ENCODE peak calls at places on chromosomes 16 and 17, in six cellular contexts. One of them, this sample, is unnamed. For H3K4me1, the result is how much of the 10 kb centered on the place peaks cover.

GRCh38 chr17:83053021-83053778 is 26.2 kb upstream of the METRNL start:
- DNase-seq in ascending aorta: no peak
- DNase-seq in CD8-positive, alpha-beta T cell: no peak
- DNase-seq in cardiac muscle cell: peak
- DNase-seq in right cardiac atrium: peak
- DNase-seq in hepatocyte: no peak
- DNase-seq in this sample: no peak

GRCh38 chr17:68592667-68593330 is 8.4 kb downstream of the FAM20A start:
- DNase-seq in ascending aorta: no peak
- DNase-seq in CD8-positive, alpha-beta T cell: no peak
- DNase-seq in cardiac muscle cell: no peak
- DNase-seq in right cardiac atrium: no peak
- DNase-seq in hepatocyte: no peak
- DNase-seq in this sample: no peak

GRCh38 chr17:72416054-72416691 is 295.4 kb downstream of the SOX9 start:
- DNase-seq in ascending aorta: no peak
- DNase-seq in CD8-positive, alpha-beta T cell: no peak
- DNase-seq in cardiac muscle cell: peak
- DNase-seq in right cardiac atrium: peak
- DNase-seq in hepatocyte: no peak
- DNase-seq in this sample: no peak

GRCh38 chr16:89949756-89950155 is 1.2 kb downstream of the DEF8 start:
- DNase-seq in ascending aorta: no peak
- DNase-seq in CD8-positive, alpha-beta T cell: no peak
- DNase-seq in cardiac muscle cell: no peak
- DNase-seq in right cardiac atrium: no peak
- DNase-seq in hepatocyte: no peak
- DNase-seq in this sample: no peak

GRCh38 chr16:6966925-6967324 is 365.7 kb upstream of the RBFOX1 start:
- DNase-seq in ascending aorta: no peak
- DNase-seq in CD8-positive, alpha-beta T cell: no peak
- DNase-seq in cardiac muscle cell: no peak
- DNase-seq in right cardiac atrium: no peak
- DNase-seq in hepatocyte: no peak
- DNase-seq in this sample: no peak

GRCh38 chr17:44081681-44082080 is 11.1 kb downstream of the G6PC3 start:
- DNase-seq in ascending aorta: no peak
- DNase-seq in CD8-positive, alpha-beta T cell: no peak
- DNase-seq in cardiac muscle cell: no peak
- DNase-seq in right cardiac atrium: no peak
- DNase-seq in hepatocyte: no peak
- DNase-seq in this sample: no peak

GRCh38 chr17:42779942-42780815 is at the start of gene WNK4:
- DNase-seq in ascending aorta: no peak
- DNase-seq in CD8-positive, alpha-beta T cell: no peak
- DNase-seq in cardiac muscle cell: peak
- DNase-seq in right cardiac atrium: peak
- DNase-seq in hepatocyte: peak
- DNase-seq in this sample: no peak

GRCh38 chr17:13671771-13672170 is 70.0 kb upstream of the HS3ST3A1 start:
- DNase-seq in ascending aorta: no peak
- DNase-seq in CD8-positive, alpha-beta T cell: no peak
- DNase-seq in cardiac muscle cell: peak
- DNase-seq in right cardiac atrium: no peak
- DNase-seq in hepatocyte: no peak
- DNase-seq in this sample: no peak

GRCh38 chr16:67349172-67349571 is 22.6 kb downstream of the LRRC36 start:
- DNase-seq in ascending aorta: no peak
- DNase-seq in CD8-positive, alpha-beta T cell: no peak
- DNase-seq in cardiac muscle cell: peak
- DNase-seq in right cardiac atrium: no peak
- DNase-seq in hepatocyte: no peak
- DNase-seq in this sample: no peak

GRCh38 chr17:57908278-57908677 is 46.9 kb downstream of the CUEDC1 start:
- DNase-seq in ascending aorta: no peak
- DNase-seq in CD8-positive, alpha-beta T cell: no peak
- DNase-seq in cardiac muscle cell: no peak
- DNase-seq in right cardiac atrium: peak
- DNase-seq in hepatocyte: no peak
- DNase-seq in this sample: no peak

DNA sequence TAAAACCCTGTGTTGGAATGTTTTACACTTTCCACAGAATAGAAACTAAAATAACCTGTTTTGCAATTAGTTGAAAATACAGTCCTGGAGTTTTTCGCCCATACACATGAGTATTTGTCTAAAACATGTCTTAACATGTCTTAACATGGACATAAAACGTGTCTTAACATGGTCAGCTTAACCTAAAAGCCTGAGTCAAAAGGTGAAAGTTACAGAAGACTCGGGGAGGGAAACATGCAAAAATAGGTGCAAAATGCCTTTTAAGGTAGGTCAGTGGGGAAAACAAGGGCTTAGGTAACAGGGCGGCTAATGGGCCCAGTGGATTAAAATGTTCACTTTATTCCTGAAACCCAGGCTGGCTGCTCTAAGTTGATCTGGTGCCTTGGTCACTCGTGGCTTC is 56.1 kb upstream of the RBL2 start:
- DNase-seq in ascending aorta: no peak
- DNase-seq in CD8-positive, alpha-beta T cell: no peak
- DNase-seq in cardiac muscle cell: no peak
- DNase-seq in right cardiac atrium: no peak
- DNase-seq in hepatocyte: no peak
- DNase-seq in this sample: no peak
- H3K4me1 ChIP-seq in ascending aorta: under half
- H3K4me1 ChIP-seq in CD8-positive, alpha-beta T cell: under half
- H3K4me1 ChIP-seq in cardiac muscle cell: under half
- H3K4me1 ChIP-seq in right cardiac atrium: under half
- H3K4me1 ChIP-seq in hepatocyte: under half
- H3K4me1 ChIP-seq in this sample: under half

GRCh38 chr16:51845586-51845985 is 694.5 kb upstream of the SALL1 start:
- DNase-seq in ascending aorta: no peak
- DNase-seq in CD8-positive, alpha-beta T cell: no peak
- DNase-seq in cardiac muscle cell: no peak
- DNase-seq in right cardiac atrium: peak
- DNase-seq in hepatocyte: no peak
- DNase-seq in this sample: no peak
- H3K27ac ChIP-seq in ascending aorta: no peak
- H3K27ac ChIP-seq in CD8-positive, alpha-beta T cell: no peak
- H3K27ac ChIP-seq in cardiac muscle cell: no peak
- H3K27ac ChIP-seq in right cardiac atrium: no peak
- H3K27ac ChIP-seq in hepatocyte: no peak
- H3K27ac ChIP-seq in this sample: no peak

DNA sequence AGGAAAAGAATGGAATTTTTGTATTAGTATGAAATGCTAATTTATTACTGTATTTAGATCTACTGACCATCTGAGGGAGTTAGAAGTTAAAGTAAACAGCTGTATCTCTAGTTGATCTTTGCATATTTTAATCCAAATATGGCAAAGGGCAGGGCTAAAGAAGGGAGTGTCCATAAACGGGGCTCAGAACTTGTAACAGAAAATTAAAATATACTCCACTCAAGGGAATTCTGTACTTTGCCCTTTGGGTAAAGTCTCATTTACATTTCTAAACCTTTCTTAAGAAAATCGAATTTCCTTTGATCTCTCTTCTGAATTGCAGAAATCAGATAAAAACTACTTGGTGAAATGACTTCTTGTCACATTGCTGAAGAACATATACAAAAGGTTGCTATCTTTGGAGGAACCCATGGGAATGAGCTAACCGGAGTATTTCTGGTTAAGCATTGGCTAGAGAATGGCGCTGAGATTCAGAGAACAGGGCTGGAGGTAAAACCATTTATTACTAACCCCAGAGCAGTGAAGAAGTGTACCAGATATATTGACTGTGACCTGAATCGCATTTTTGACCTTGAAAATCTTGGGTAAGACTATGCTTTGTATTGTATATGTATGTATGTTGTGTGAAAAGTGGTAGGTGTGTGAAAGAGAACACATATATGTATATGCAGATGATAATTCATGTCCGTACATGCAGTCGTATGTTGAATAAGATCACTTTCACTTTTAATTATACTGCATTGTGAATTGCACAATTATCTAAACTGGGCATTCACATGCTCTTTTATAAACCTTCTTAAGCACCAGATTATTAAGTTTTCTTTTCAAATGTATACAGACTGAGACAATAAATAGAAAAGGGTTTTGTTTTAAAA is at the start of gene ASPA:
- DNase-seq in ascending aorta: no peak
- DNase-seq in CD8-positive, alpha-beta T cell: no peak
- DNase-seq in cardiac muscle cell: no peak
- DNase-seq in right cardiac atrium: no peak
- DNase-seq in hepatocyte: no peak
- DNase-seq in this sample: no peak
- H3K4me3 ChIP-seq in ascending aorta: no peak
- H3K4me3 ChIP-seq in CD8-positive, alpha-beta T cell: no peak
- H3K4me3 ChIP-seq in cardiac muscle cell: no peak
- H3K4me3 ChIP-seq in right cardiac atrium: peak
- H3K4me3 ChIP-seq in hepatocyte: no peak
- H3K4me3 ChIP-seq in this sample: no peak

DNA sequence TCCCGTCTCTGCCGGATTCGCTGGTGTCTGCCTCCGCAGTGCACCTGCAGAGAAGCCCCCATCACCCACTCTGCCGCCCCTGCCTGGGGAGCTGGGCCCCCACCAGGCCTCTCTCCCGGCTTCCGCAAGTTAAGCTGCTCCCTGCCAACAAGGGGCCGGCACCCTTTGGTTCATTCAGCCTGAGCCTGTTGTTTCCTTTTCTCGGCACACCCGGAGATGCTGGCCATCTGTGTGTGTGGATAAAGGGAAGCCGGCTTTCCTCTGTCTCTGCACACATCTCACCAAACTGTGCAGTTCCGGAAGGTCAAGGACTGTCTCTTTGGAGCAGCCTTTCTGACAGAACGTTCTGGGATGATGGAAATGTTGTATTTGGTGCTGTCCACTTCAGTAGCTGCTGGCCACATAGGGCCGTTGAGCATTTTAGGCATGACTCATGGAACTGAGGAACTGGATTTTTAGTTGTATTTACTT is 6.8 kb downstream of the MAPK8IP3 start:
- DNase-seq in ascending aorta: no peak
- DNase-seq in CD8-positive, alpha-beta T cell: no peak
- DNase-seq in cardiac muscle cell: no peak
- DNase-seq in right cardiac atrium: no peak
- DNase-seq in hepatocyte: no peak
- DNase-seq in this sample: no peak
- H3K4me1 ChIP-seq in ascending aorta: under half
- H3K4me1 ChIP-seq in CD8-positive, alpha-beta T cell: under half
- H3K4me1 ChIP-seq in cardiac muscle cell: under half
- H3K4me1 ChIP-seq in right cardiac atrium: under half
- H3K4me1 ChIP-seq in hepatocyte: under half
- H3K4me1 ChIP-seq in this sample: under half

GRCh38 chr17:56679148-56679766 is 85.8 kb downstream of the NOG start:
- DNase-seq in ascending aorta: no peak
- DNase-seq in CD8-positive, alpha-beta T cell: no peak
- DNase-seq in cardiac muscle cell: peak
- DNase-seq in right cardiac atrium: no peak
- DNase-seq in hepatocyte: peak
- DNase-seq in this sample: no peak
- H3K27ac ChIP-seq in ascending aorta: no peak
- H3K27ac ChIP-seq in CD8-positive, alpha-beta T cell: no peak
- H3K27ac ChIP-seq in cardiac muscle cell: no peak
- H3K27ac ChIP-seq in right cardiac atrium: no peak
- H3K27ac ChIP-seq in hepatocyte: peak
- H3K27ac ChIP-seq in this sample: no peak

DNA sequence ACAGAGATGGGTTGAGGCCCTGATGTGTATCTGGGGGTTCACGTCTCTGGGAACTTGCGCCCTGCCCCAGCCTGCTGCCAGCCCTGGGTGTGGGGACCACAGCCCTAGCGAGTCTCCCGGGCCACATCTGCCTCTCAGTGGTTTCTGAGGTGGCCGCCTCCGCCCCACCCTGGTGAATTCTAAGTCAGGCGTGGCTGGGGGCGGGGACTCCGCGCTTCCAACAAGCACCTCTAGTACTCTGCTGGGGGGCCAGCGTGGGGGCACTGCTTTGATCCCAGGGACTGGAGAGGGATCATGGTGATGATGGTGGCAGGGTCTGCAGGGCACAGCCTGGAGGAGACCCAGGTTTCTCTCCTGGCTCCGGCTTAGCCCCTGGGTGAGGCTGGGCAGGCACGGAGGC is 3.6 kb downstream of the GLIS2 start:
- DNase-seq in ascending aorta: no peak
- DNase-seq in CD8-positive, alpha-beta T cell: peak
- DNase-seq in cardiac muscle cell: no peak
- DNase-seq in right cardiac atrium: peak
- DNase-seq in hepatocyte: no peak
- DNase-seq in this sample: no peak
- H3K4me3 ChIP-seq in ascending aorta: peak
- H3K4me3 ChIP-seq in CD8-positive, alpha-beta T cell: no peak
- H3K4me3 ChIP-seq in cardiac muscle cell: no peak
- H3K4me3 ChIP-seq in right cardiac atrium: no peak
- H3K4me3 ChIP-seq in hepatocyte: no peak
- H3K4me3 ChIP-seq in this sample: no peak

GRCh38 chr17:7219812-7220592 is at the start of the genes ACADVL and DLG4:
- DNase-seq in ascending aorta: peak
- DNase-seq in CD8-positive, alpha-beta T cell: no peak
- DNase-seq in cardiac muscle cell: peak
- DNase-seq in right cardiac atrium: peak
- DNase-seq in hepatocyte: peak
- DNase-seq in this sample: peak
- H3K4me1 ChIP-seq in ascending aorta: under half
- H3K4me1 ChIP-seq in CD8-positive, alpha-beta T cell: half or more
- H3K4me1 ChIP-seq in cardiac muscle cell: under half
- H3K4me1 ChIP-seq in right cardiac atrium: under half
- H3K4me1 ChIP-seq in hepatocyte: under half
- H3K4me1 ChIP-seq in this sample: under half

DNA sequence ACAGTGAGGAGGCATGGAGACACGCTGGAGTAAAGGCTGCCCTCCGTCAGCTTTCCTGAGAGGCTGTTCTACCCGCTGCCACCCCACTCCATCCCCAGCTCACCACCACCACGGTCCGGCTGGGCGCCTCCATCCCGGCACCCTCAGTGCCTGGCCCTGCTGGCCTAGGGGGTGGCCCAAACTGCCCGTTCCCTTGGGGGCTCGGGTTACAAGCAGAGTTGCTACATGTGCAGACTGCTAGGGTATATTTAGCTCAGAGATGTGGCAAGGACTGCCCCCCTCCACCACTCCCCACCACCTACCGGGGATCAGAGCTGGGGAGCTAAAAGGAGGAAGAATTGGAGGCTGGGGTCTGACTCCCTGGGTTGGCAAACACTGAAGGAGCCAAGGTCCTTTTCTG is 4.1 kb downstream of the CACNB1 start:
- DNase-seq in ascending aorta: no peak
- DNase-seq in CD8-positive, alpha-beta T cell: no peak
- DNase-seq in cardiac muscle cell: no peak
- DNase-seq in right cardiac atrium: peak
- DNase-seq in hepatocyte: no peak
- DNase-seq in this sample: no peak
- H3K27ac ChIP-seq in ascending aorta: peak
- H3K27ac ChIP-seq in CD8-positive, alpha-beta T cell: no peak
- H3K27ac ChIP-seq in cardiac muscle cell: peak
- H3K27ac ChIP-seq in right cardiac atrium: no peak
- H3K27ac ChIP-seq in hepatocyte: no peak
- H3K27ac ChIP-seq in this sample: no peak

GRCh38 chr17:2580641-2581040 is 12.8 kb upstream of the PAFAH1B1 start:
- DNase-seq in ascending aorta: no peak
- DNase-seq in CD8-positive, alpha-beta T cell: no peak
- DNase-seq in cardiac muscle cell: no peak
- DNase-seq in right cardiac atrium: no peak
- DNase-seq in hepatocyte: no peak
- DNase-seq in this sample: no peak

GRCh38 chr17:2582493-2582892 is 11.0 kb upstream of the PAFAH1B1 start:
- DNase-seq in ascending aorta: no peak
- DNase-seq in CD8-positive, alpha-beta T cell: no peak
- DNase-seq in cardiac muscle cell: no peak
- DNase-seq in right cardiac atrium: no peak
- DNase-seq in hepatocyte: no peak
- DNase-seq in this sample: no peak

GRCh38 chr17:2580156-2580555 is 13.3 kb upstream of the PAFAH1B1 start:
- DNase-seq in ascending aorta: no peak
- DNase-seq in CD8-positive, alpha-beta T cell: no peak
- DNase-seq in cardiac muscle cell: no peak
- DNase-seq in right cardiac atrium: no peak
- DNase-seq in hepatocyte: no peak
- DNase-seq in this sample: no peak
- H3K4me3 ChIP-seq in ascending aorta: no peak
- H3K4me3 ChIP-seq in CD8-positive, alpha-beta T cell: no peak
- H3K4me3 ChIP-seq in cardiac muscle cell: no peak
- H3K4me3 ChIP-seq in right cardiac atrium: no peak
- H3K4me3 ChIP-seq in hepatocyte: no peak
- H3K4me3 ChIP-seq in this sample: no peak